ENCODE peak calls at places on chromosomes 4 and X, in seven cellular contexts. R, H, Z, T, Q, J and I are unnamed samples.

GRCh38 chrX:1222511-1223252 is 10.2 kb upstream of the CRLF2 start:
- DNase-seq in R (no peak), H (no peak), Z (no peak), T (no peak), Q (no peak), J (no peak), I (no peak)

GRCh38 chr4:101357751-101358150 is 10.4 kb upstream of the PPP3CA start:
- DNase-seq in R (no peak), H (no peak), Z (no peak), T (no peak), Q (no peak), J (no peak), I (no peak)

GRCh38 chr4:13445841-13446790 is 38.0 kb downstream of the RAB28 start:
- DNase-seq in R (no peak), H (no peak), Z (no peak), T (no peak), Q (no peak), J (no peak), I (no peak)

GRCh38 chrX:64190136-64190740 is 15.3 kb downstream of the AMER1 start:
- DNase-seq in R (no peak), H (no peak), Z (no peak), T (no peak), Q (no peak), J (no peak), I (peak; percentile 22)

GRCh38 chrX:110415440-110416167 is 57.0 kb downstream of the RTL9 start:
- DNase-seq in R (no peak), H (no peak), Z (no peak), T (no peak), Q (no peak), J (no peak), I (no peak)

GRCh38 chr4:112967109-112967508 is 82.3 kb upstream of the ANK2 start:
- DNase-seq in R (no peak), H (no peak), Z (no peak), T (no peak), Q (no peak), J (no peak), I (no peak)

GRCh38 chr4:152308925-152309324 is 227.0 kb downstream of the FBXW7 start:
- DNase-seq in R (no peak), H (no peak), Z (no peak), T (no peak), Q (no peak), J (no peak), I (no peak)

GRCh38 chr4:4271912-4272311 is 18.0 kb downstream of the LYAR start:
- DNase-seq in R (no peak), H (no peak), Z (peak; percentile 25), T (no peak), Q (peak; percentile 61), J (no peak), I (no peak)

GRCh38 chrX:82748901-82749505 is 759.1 kb upstream of the POU3F4 start:
- DNase-seq in R (no peak), H (no peak), Z (no peak), T (no peak), Q (no peak), J (no peak), I (no peak)

GRCh38 chr4:3318561-3319021 is 25.8 kb downstream of the RGS12 start:
- DNase-seq in R (no peak), H (no peak), Z (no peak), T (no peak), Q (no peak), J (no peak), I (no peak)

GRCh38 chrX:39813631-39814246 is 284.0 kb downstream of the BCOR start:
- DNase-seq in R (no peak), H (no peak), Z (peak; percentile 80), T (peak; percentile 30), Q (no peak), J (no peak), I (peak; percentile 55)

GRCh38 chrX:109940411-109940810 is 62.5 kb upstream of the TMEM164 start:
- DNase-seq in R (no peak), H (no peak), Z (no peak), T (no peak), Q (no peak), J (no peak), I (no peak)

GRCh38 chrX:119677654-119677981 is 15.3 kb downstream of the SEPTIN6 start:
- DNase-seq in R (no peak), H (no peak), Z (no peak), T (no peak), Q (no peak), J (no peak), I (no peak)

GRCh38 chrX:153864561-153865320 is 21.2 kb downstream of the L1CAM start:
- DNase-seq in R (no peak), H (no peak), Z (no peak), T (no peak), Q (no peak), J (no peak), I (no peak)

GRCh38 chr4:1285790-1286553 is 3.7 kb upstream of the MAEA start:
- DNase-seq in R (no peak), H (no peak), Z (no peak), T (no peak), Q (no peak), J (no peak), I (no peak)

GRCh38 chrX:125333583-125333982 is 13.9 kb downstream of the TEX13C start:
- DNase-seq in R (no peak), H (no peak), Z (no peak), T (no peak), Q (no peak), J (no peak), I (no peak)

GRCh38 chrX:34873500-34874225 is 68.9 kb upstream of the FAM47B start:
- DNase-seq in R (no peak), H (no peak), Z (no peak), T (no peak), Q (no peak), J (no peak), I (no peak)

GRCh38 chr4:22473268-22473667 is 42.6 kb downstream of the ADGRA3 start:
- DNase-seq in R (no peak), H (no peak), Z (no peak), T (no peak), Q (no peak), J (no peak), I (no peak)

GRCh38 chr4:3418029-3418762 is 23.6 kb upstream of the HGFAC start:
- DNase-seq in R (no peak), H (no peak), Z (peak; percentile 17), T (no peak), Q (no peak), J (no peak), I (no peak)

GRCh38 chrX:40205471-40205870 is 107.7 kb upstream of the BCOR start:
- DNase-seq in R (no peak), H (no peak), Z (no peak), T (no peak), Q (no peak), J (no peak), I (no peak)

GRCh38 chr4:148430847-148431246 is 11.4 kb downstream of the NR3C2 start:
- DNase-seq in R (no peak), H (no peak), Z (no peak), T (no peak), Q (no peak), J (no peak), I (no peak)

GRCh38 chrX:103099706-103100105 is 6.8 kb upstream of the NXF3 start:
- DNase-seq in R (no peak), H (no peak), Z (no peak), T (no peak), Q (no peak), J (no peak), I (no peak)

GRCh38 chrX:14039344-14039743 is 9.7 kb upstream of the GEMIN8 start:
- DNase-seq in R (peak; percentile 59), H (peak; percentile 65), Z (peak; percentile 30), T (peak; percentile 39), Q (no peak), J (no peak), I (peak; percentile 51)

GRCh38 chr4:176436500-176436973 is 116.8 kb downstream of the SPCS3 start:
- DNase-seq in R (no peak), H (no peak), Z (no peak), T (no peak), Q (no peak), J (no peak), I (no peak)

GRCh38 chr4:56804551-56804950 is 16.9 kb downstream of the SPINK2 start:
- DNase-seq in R (no peak), H (no peak), Z (no peak), T (no peak), Q (no peak), J (no peak), I (no peak)